ENCODE peak calls at places on chromosome 17, in eight cellular contexts. One of them, this sample, is unnamed.

GRCh38 chr17:7555320-7555948 is 3.1 kb upstream of the TNFSF13 start:
- DNase-seq in spleen: no peak
- DNase-seq in SK-N-SH: no peak
- DNase-seq in HCT116: no peak
- DNase-seq in GM12891: no peak
- DNase-seq in upper lobe of left lung: no peak
- DNase-seq in HepG2: no peak
- DNase-seq in GM23338: peak; percentile 63
- DNase-seq in this sample: no peak

GRCh38 chr17:37177234-37177633 is 198.6 kb upstream of the C17orf78 start:
- DNase-seq in spleen: no peak
- DNase-seq in SK-N-SH: no peak
- DNase-seq in HCT116: no peak
- DNase-seq in GM12891: no peak
- DNase-seq in upper lobe of left lung: no peak
- DNase-seq in HepG2: no peak
- DNase-seq in GM23338: no peak
- DNase-seq in this sample: no peak

GRCh38 chr17:72191901-72192300 is 71.1 kb downstream of the SOX9 start:
- DNase-seq in spleen: no peak
- DNase-seq in SK-N-SH: no peak
- DNase-seq in HCT116: no peak
- DNase-seq in GM12891: no peak
- DNase-seq in upper lobe of left lung: no peak
- DNase-seq in HepG2: no peak
- DNase-seq in GM23338: no peak
- DNase-seq in this sample: no peak

GRCh38 chr17:3799181-3799627 is 1.8 kb downstream of the ITGAE start:
- DNase-seq in spleen: no peak
- DNase-seq in SK-N-SH: no peak
- DNase-seq in HCT116: no peak
- DNase-seq in GM12891: no peak
- DNase-seq in upper lobe of left lung: no peak
- DNase-seq in HepG2: no peak
- DNase-seq in GM23338: no peak
- DNase-seq in this sample: no peak

GRCh38 chr17:49494937-49495841 is at the start of gene NGFR:
- DNase-seq in spleen: peak; percentile 87
- DNase-seq in SK-N-SH: peak; percentile 96
- DNase-seq in HCT116: no peak
- DNase-seq in GM12891: peak; percentile 85
- DNase-seq in upper lobe of left lung: peak; percentile 89
- DNase-seq in HepG2: no peak
- DNase-seq in GM23338: peak; percentile 76
- DNase-seq in this sample: no peak

GRCh38 chr17:17538417-17539391 is 42.5 kb upstream of the RASD1 start:
- DNase-seq in spleen: no peak
- DNase-seq in SK-N-SH: no peak
- DNase-seq in HCT116: no peak
- DNase-seq in GM12891: no peak
- DNase-seq in upper lobe of left lung: no peak
- DNase-seq in HepG2: peak; percentile 98
- DNase-seq in GM23338: no peak
- DNase-seq in this sample: no peak

GRCh38 chr17:5194346-5194745 is 2.7 kb upstream of the ZNF594 start:
- DNase-seq in spleen: no peak
- DNase-seq in SK-N-SH: no peak
- DNase-seq in HCT116: no peak
- DNase-seq in GM12891: no peak
- DNase-seq in upper lobe of left lung: no peak
- DNase-seq in HepG2: no peak
- DNase-seq in GM23338: no peak
- DNase-seq in this sample: no peak

GRCh38 chr17:64502021-64502420 is 4.1 kb downstream of the DDX5 start:
- DNase-seq in spleen: no peak
- DNase-seq in SK-N-SH: no peak
- DNase-seq in HCT116: no peak
- DNase-seq in GM12891: no peak
- DNase-seq in upper lobe of left lung: no peak
- DNase-seq in HepG2: no peak
- DNase-seq in GM23338: no peak
- DNase-seq in this sample: no peak

GRCh38 chr17:57349533-57350227 is 93.4 kb downstream of the MSI2 start:
- DNase-seq in spleen: no peak
- DNase-seq in SK-N-SH: peak; percentile 40
- DNase-seq in HCT116: no peak
- DNase-seq in GM12891: no peak
- DNase-seq in upper lobe of left lung: no peak
- DNase-seq in HepG2: no peak
- DNase-seq in GM23338: no peak
- DNase-seq in this sample: no peak

GRCh38 chr17:31052187-31052889 is 42.4 kb upstream of the NF1 start:
- DNase-seq in spleen: no peak
- DNase-seq in SK-N-SH: no peak
- DNase-seq in HCT116: peak; percentile 42
- DNase-seq in GM12891: no peak
- DNase-seq in upper lobe of left lung: no peak
- DNase-seq in HepG2: peak; percentile 35
- DNase-seq in GM23338: no peak
- DNase-seq in this sample: no peak

GRCh38 chr17:74712756-74713155 is at the start of gene CD300LF:
- DNase-seq in spleen: peak; percentile 86
- DNase-seq in SK-N-SH: no peak
- DNase-seq in HCT116: no peak
- DNase-seq in GM12891: no peak
- DNase-seq in upper lobe of left lung: no peak
- DNase-seq in HepG2: no peak
- DNase-seq in GM23338: no peak
- DNase-seq in this sample: no peak

GRCh38 chr17:79800325-79801155 is 3.7 kb upstream of the CBX8 start:
- DNase-seq in spleen: no peak
- DNase-seq in SK-N-SH: peak; percentile 45
- DNase-seq in HCT116: peak; percentile 50
- DNase-seq in GM12891: no peak
- DNase-seq in upper lobe of left lung: peak; percentile 81
- DNase-seq in HepG2: no peak
- DNase-seq in GM23338: peak; percentile 92
- DNase-seq in this sample: no peak

GRCh38 chr17:4176803-4177472 is 33.9 kb downstream of the CYB5D2 start:
- DNase-seq in spleen: no peak
- DNase-seq in SK-N-SH: no peak
- DNase-seq in HCT116: no peak
- DNase-seq in GM12891: no peak
- DNase-seq in upper lobe of left lung: no peak
- DNase-seq in HepG2: no peak
- DNase-seq in GM23338: no peak
- DNase-seq in this sample: no peak

GRCh38 chr17:7888184-7888920 is at the start of gene CHD3:
- DNase-seq in spleen: no peak
- DNase-seq in SK-N-SH: no peak
- DNase-seq in HCT116: no peak
- DNase-seq in GM12891: no peak
- DNase-seq in upper lobe of left lung: peak; percentile 86
- DNase-seq in HepG2: no peak
- DNase-seq in GM23338: peak; percentile 23
- DNase-seq in this sample: no peak

GRCh38 chr17:59331929-59332889 is 754 bp downstream of the YPEL2 start:
- DNase-seq in spleen: peak; percentile 91
- DNase-seq in SK-N-SH: peak; percentile 78
- DNase-seq in HCT116: no peak
- DNase-seq in GM12891: no peak
- DNase-seq in upper lobe of left lung: peak; percentile 92
- DNase-seq in HepG2: no peak
- DNase-seq in GM23338: peak; percentile 52
- DNase-seq in this sample: no peak

GRCh38 chr17:31629696-31630470 is 229.2 kb downstream of the COPRS start:
- DNase-seq in spleen: no peak
- DNase-seq in SK-N-SH: no peak
- DNase-seq in HCT116: no peak
- DNase-seq in GM12891: no peak
- DNase-seq in upper lobe of left lung: no peak
- DNase-seq in HepG2: no peak
- DNase-seq in GM23338: no peak
- DNase-seq in this sample: no peak

GRCh38 chr17:56699186-56699895 is 105.8 kb downstream of the NOG start:
- DNase-seq in spleen: no peak
- DNase-seq in SK-N-SH: peak; percentile 38
- DNase-seq in HCT116: peak; percentile 98
- DNase-seq in GM12891: no peak
- DNase-seq in upper lobe of left lung: peak; percentile 85
- DNase-seq in HepG2: no peak
- DNase-seq in GM23338: peak; percentile 80
- DNase-seq in this sample: peak; percentile 94

GRCh38 chr17:81249233-81250040 is 10.3 kb downstream of the NDUFAF8 start:
- DNase-seq in spleen: no peak
- DNase-seq in SK-N-SH: no peak
- DNase-seq in HCT116: no peak
- DNase-seq in GM12891: no peak
- DNase-seq in upper lobe of left lung: peak; percentile 55
- DNase-seq in HepG2: peak; percentile 32
- DNase-seq in GM23338: no peak
- DNase-seq in this sample: no peak
- TF ChIP-seq POLR2AphosphoS5 in spleen: no peak
- TF ChIP-seq POLR2AphosphoS5 in SK-N-SH: no peak
- TF ChIP-seq POLR2AphosphoS5 in HCT116: peak; percentile 21
- TF ChIP-seq POLR2AphosphoS5 in GM12891: peak; percentile 24
- TF ChIP-seq POLR2AphosphoS5 in upper lobe of left lung: no peak
- TF ChIP-seq POLR2AphosphoS5 in HepG2: no peak
- TF ChIP-seq POLR2AphosphoS5 in GM23338: no peak
- TF ChIP-seq POLR2AphosphoS5 in this sample: no peak

GRCh38 chr17:39952665-39953470 is 9.9 kb upstream of the GSDMA start:
- DNase-seq in spleen: peak; percentile 99
- DNase-seq in SK-N-SH: peak; percentile 98
- DNase-seq in HCT116: peak; percentile 90
- DNase-seq in GM12891: peak; percentile 93
- DNase-seq in upper lobe of left lung: peak; percentile 100
- DNase-seq in HepG2: peak; percentile 94
- DNase-seq in GM23338: peak; percentile 99
- DNase-seq in this sample: peak; percentile 100
- TF ChIP-seq POLR2AphosphoS5 in spleen: peak; percentile 60
- TF ChIP-seq POLR2AphosphoS5 in SK-N-SH: peak; percentile 65
- TF ChIP-seq POLR2AphosphoS5 in HCT116: peak; percentile 74
- TF ChIP-seq POLR2AphosphoS5 in GM12891: no peak
- TF ChIP-seq POLR2AphosphoS5 in upper lobe of left lung: peak; percentile 30
- TF ChIP-seq POLR2AphosphoS5 in HepG2: peak; percentile 70
- TF ChIP-seq POLR2AphosphoS5 in GM23338: peak; percentile 93
- TF ChIP-seq POLR2AphosphoS5 in this sample: peak; percentile 71

GRCh38 chr17:29723283-29724047 is 100.8 kb upstream of the CORO6 start:
- DNase-seq in spleen: no peak
- DNase-seq in SK-N-SH: no peak
- DNase-seq in HCT116: no peak
- DNase-seq in GM12891: no peak
- DNase-seq in upper lobe of left lung: no peak
- DNase-seq in HepG2: no peak
- DNase-seq in GM23338: no peak
- DNase-seq in this sample: peak; percentile 8

GRCh38 chr17:29718446-29719039 is 95.8 kb upstream of the CORO6 start:
- DNase-seq in spleen: no peak
- DNase-seq in SK-N-SH: no peak
- DNase-seq in HCT116: no peak
- DNase-seq in GM12891: no peak
- DNase-seq in upper lobe of left lung: no peak
- DNase-seq in HepG2: no peak
- DNase-seq in GM23338: peak; percentile 43
- DNase-seq in this sample: no peak

GRCh38 chr17:29720471-29720990 is 97.8 kb upstream of the CORO6 start:
- DNase-seq in spleen: no peak
- DNase-seq in SK-N-SH: no peak
- DNase-seq in HCT116: no peak
- DNase-seq in GM12891: no peak
- DNase-seq in upper lobe of left lung: no peak
- DNase-seq in HepG2: no peak
- DNase-seq in GM23338: no peak
- DNase-seq in this sample: no peak

GRCh38 chr17:29719469-29719868 is 96.8 kb upstream of the CORO6 start:
- DNase-seq in spleen: no peak
- DNase-seq in SK-N-SH: no peak
- DNase-seq in HCT116: no peak
- DNase-seq in GM12891: no peak
- DNase-seq in upper lobe of left lung: no peak
- DNase-seq in HepG2: no peak
- DNase-seq in GM23338: no peak
- DNase-seq in this sample: no peak

DNA sequence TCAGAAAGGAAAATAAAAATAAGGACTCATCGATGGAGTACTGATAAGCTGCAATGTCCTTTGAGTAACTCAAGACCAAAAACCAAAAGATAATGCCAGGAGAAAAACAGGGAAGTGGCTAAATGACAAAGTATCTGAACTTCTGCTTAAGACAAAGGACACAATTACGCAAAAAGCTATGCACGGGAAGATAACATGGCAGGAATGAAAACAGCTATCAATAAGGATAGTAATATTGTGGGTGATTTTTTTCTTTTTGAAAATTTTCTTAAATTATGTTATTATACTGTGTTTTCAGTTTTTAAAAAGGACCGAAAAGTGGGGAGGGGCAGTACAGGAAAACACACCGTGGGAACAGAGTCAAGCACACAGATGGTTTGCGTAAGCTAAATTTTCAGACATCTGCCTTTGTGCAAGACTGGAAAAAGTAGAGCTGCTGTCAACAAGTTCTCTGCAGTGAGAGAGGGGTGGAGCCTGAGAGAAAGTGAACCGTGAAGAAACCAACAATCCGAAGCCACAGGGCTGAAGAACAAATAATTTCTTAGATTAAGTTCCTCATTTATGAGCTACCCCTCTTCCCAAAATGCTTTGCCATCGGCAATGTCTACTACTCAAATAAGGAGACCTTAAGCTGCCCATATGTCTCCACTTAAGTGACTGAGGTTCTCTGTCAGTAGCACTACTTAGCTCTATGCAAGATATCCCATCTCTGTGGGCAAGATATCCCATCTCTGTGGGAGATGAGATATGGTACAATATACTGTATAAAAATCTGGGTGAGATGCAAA is 99.9 kb upstream of the CORO6 start:
- DNase-seq in spleen: no peak
- DNase-seq in SK-N-SH: peak; percentile 39
- DNase-seq in HCT116: no peak
- DNase-seq in GM12891: no peak
- DNase-seq in upper lobe of left lung: no peak
- DNase-seq in HepG2: no peak
- DNase-seq in GM23338: no peak
- DNase-seq in this sample: peak; percentile 92
- TF ChIP-seq POLR2AphosphoS5 in spleen: peak; percentile 88
- TF ChIP-seq POLR2AphosphoS5 in SK-N-SH: no peak
- TF ChIP-seq POLR2AphosphoS5 in HCT116: no peak
- TF ChIP-seq POLR2AphosphoS5 in GM12891: no peak
- TF ChIP-seq POLR2AphosphoS5 in upper lobe of left lung: no peak
- TF ChIP-seq POLR2AphosphoS5 in HepG2: no peak
- TF ChIP-seq POLR2AphosphoS5 in GM23338: no peak
- TF ChIP-seq POLR2AphosphoS5 in this sample: peak; percentile 53

DNA sequence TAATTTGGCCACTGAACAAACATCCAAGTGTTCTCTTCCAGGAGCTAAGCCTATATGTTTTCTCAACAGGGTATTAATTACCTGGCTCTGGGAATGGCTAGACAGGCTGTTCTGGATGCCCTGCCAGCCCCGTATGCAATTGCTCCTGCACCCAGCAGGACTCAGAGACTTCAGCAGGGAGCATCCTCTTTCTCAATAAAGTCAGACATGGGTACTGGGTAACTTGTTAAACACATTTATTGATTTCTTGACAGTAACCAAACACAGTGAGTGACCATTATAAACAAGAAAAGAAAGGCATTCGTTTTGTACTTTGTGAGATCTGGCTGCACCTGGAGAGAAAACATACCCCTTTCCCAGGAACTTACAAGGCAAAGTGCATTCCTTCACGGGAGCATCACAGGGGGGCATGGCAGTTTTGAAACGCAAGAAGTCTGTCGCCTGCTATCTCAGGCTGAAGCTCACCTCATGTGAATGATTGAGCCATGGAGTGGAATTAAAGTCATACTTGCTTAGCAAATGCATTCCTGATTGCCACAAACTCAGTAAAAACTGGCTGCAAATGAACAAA is 369.8 kb downstream of the UTP18 start:
- DNase-seq in spleen: no peak
- DNase-seq in SK-N-SH: no peak
- DNase-seq in HCT116: no peak
- DNase-seq in GM12891: no peak
- DNase-seq in upper lobe of left lung: no peak
- DNase-seq in HepG2: peak; percentile 21
- DNase-seq in GM23338: peak; percentile 26
- DNase-seq in this sample: no peak
- TF ChIP-seq POLR2AphosphoS5 in spleen: no peak
- TF ChIP-seq POLR2AphosphoS5 in SK-N-SH: no peak
- TF ChIP-seq POLR2AphosphoS5 in HCT116: no peak
- TF ChIP-seq POLR2AphosphoS5 in GM12891: no peak
- TF ChIP-seq POLR2AphosphoS5 in upper lobe of left lung: no peak
- TF ChIP-seq POLR2AphosphoS5 in HepG2: no peak
- TF ChIP-seq POLR2AphosphoS5 in GM23338: no peak
- TF ChIP-seq POLR2AphosphoS5 in this sample: no peak